ENCODE peak calls at places on chromosomes 3 and 15, in four cellular contexts. Z is fibroblast of pulmonary artery; V is nucleus accumbens; J is stimulated activated CD4-positive, alpha-beta T cell treated with anti-CD3 and anti-CD28 coated beads, Interleukin-2, amount 100 ng/mL, for 48 hours. N is an unnamed sample.

GRCh38 chr15:101055411-101055810 is 136.3 kb downstream of the LRRK1 start:
- DNase-seq in Z (no peak), V (no peak), J (no peak), N (no peak)

GRCh38 chr15:41559489-41560177 is 621 bp downstream of the TYRO3 start:
- DNase-seq in Z (no peak), V (peak), J (no peak), N (peak)

GRCh38 chr15:74461847-74462511 is 1.0 kb upstream of the UBL7 start:
- DNase-seq in Z (no peak), V (no peak), J (no peak), N (no peak)

GRCh38 chr3:56819016-56819809 is 17.5 kb upstream of the ARHGEF3 start:
- DNase-seq in Z (no peak), V (no peak), J (no peak), N (no peak)

GRCh38 chr3:47404955-47405790 is 24.4 kb downstream of the PTPN23 start:
- DNase-seq in Z (peak), V (peak), J (no peak), N (peak)

GRCh38 chr15:59838900-59839299 is 149.8 kb upstream of the BNIP2 start:
- DNase-seq in Z (no peak), V (no peak), J (no peak), N (no peak)

GRCh38 chr3:191331443-191331842 is 1.1 kb upstream of the UTS2B start:
- DNase-seq in Z (peak), V (no peak), J (no peak), N (no peak)

GRCh38 chr3:56320907-56321306 is 147.4 kb downstream of the ERC2 start:
- DNase-seq in Z (no peak), V (no peak), J (no peak), N (no peak)

GRCh38 chr3:138184994-138185393 is 2.1 kb upstream of the ARMC8 start:
- DNase-seq in Z (no peak), V (no peak), J (no peak), N (no peak)

GRCh38 chr3:148126962-148127361 is 570.7 kb upstream of the AGTR1 start:
- DNase-seq in Z (no peak), V (no peak), J (no peak), N (no peak)

N was measured in globus pallidus.